ENCODE peak calls at places on chromosome 21, in eight cellular contexts. One of them, this sample, is unnamed.

GRCh38 chr21:29943885-29944284 is 4.1 kb upstream of the GRIK1 start:
- DNase-seq in NCI-H526: no peak
- DNase-seq in GM23248: no peak
- DNase-seq in brain pericyte: no peak
- DNase-seq in NCI-H1694: no peak
- DNase-seq in activated CD4-positive, alpha-beta T cell treated with anti-CD3 and anti-CD28 coated beads, Interleukin-2, amount 50 U/mL, for 24 hours: no peak
- DNase-seq in effector memory CD8-positive, alpha-beta T cell: no peak
- DNase-seq in esophagus squamous epithelium: no peak
- DNase-seq in this sample: no peak

GRCh38 chr21:45882641-45883040 is 98.9 kb upstream of the COL6A1 start:
- DNase-seq in NCI-H1694: no peak
- DNase-seq in brain pericyte: no peak
- DNase-seq in esophagus squamous epithelium: no peak
- DNase-seq in activated CD4-positive, alpha-beta T cell treated with anti-CD3 and anti-CD28 coated beads, Interleukin-2, amount 50 U/mL, for 24 hours: no peak
- DNase-seq in NCI-H526: no peak
- DNase-seq in GM23248: no peak
- DNase-seq in effector memory CD8-positive, alpha-beta T cell: no peak
- DNase-seq in this sample: no peak

GRCh38 chr21:46500224-46500861 is 41.7 kb downstream of the DIP2A start:
- DNase-seq in NCI-H526: no peak
- DNase-seq in effector memory CD8-positive, alpha-beta T cell: no peak
- DNase-seq in activated CD4-positive, alpha-beta T cell treated with anti-CD3 and anti-CD28 coated beads, Interleukin-2, amount 50 U/mL, for 24 hours: no peak
- DNase-seq in brain pericyte: no peak
- DNase-seq in esophagus squamous epithelium: no peak
- DNase-seq in GM23248: peak; percentile 58
- DNase-seq in NCI-H1694: no peak
- DNase-seq in this sample: peak; percentile 9

GRCh38 chr21:37871121-37871862 is 45.0 kb downstream of the KCNJ6 start:
- DNase-seq in activated CD4-positive, alpha-beta T cell treated with anti-CD3 and anti-CD28 coated beads, Interleukin-2, amount 50 U/mL, for 24 hours: no peak
- DNase-seq in brain pericyte: peak; percentile 20
- DNase-seq in GM23248: peak; percentile 91
- DNase-seq in esophagus squamous epithelium: no peak
- DNase-seq in NCI-H1694: no peak
- DNase-seq in effector memory CD8-positive, alpha-beta T cell: no peak
- DNase-seq in NCI-H526: no peak
- DNase-seq in this sample: no peak

GRCh38 chr21:42414928-42415769 is 11.4 kb downstream of the UBASH3A start:
- DNase-seq in esophagus squamous epithelium: no peak
- DNase-seq in effector memory CD8-positive, alpha-beta T cell: peak; percentile 80
- DNase-seq in GM23248: peak; percentile 60
- DNase-seq in NCI-H526: no peak
- DNase-seq in brain pericyte: no peak
- DNase-seq in activated CD4-positive, alpha-beta T cell treated with anti-CD3 and anti-CD28 coated beads, Interleukin-2, amount 50 U/mL, for 24 hours: peak; percentile 78
- DNase-seq in NCI-H1694: no peak
- DNase-seq in this sample: peak; percentile 92

GRCh38 chr21:16751705-16752104 is 761.1 kb upstream of the CXADR start:
- DNase-seq in activated CD4-positive, alpha-beta T cell treated with anti-CD3 and anti-CD28 coated beads, Interleukin-2, amount 50 U/mL, for 24 hours: no peak
- DNase-seq in NCI-H1694: no peak
- DNase-seq in effector memory CD8-positive, alpha-beta T cell: no peak
- DNase-seq in esophagus squamous epithelium: no peak
- DNase-seq in NCI-H526: no peak
- DNase-seq in GM23248: no peak
- DNase-seq in brain pericyte: no peak
- DNase-seq in this sample: no peak

GRCh38 chr21:14384453-14384852 is 1.5 kb upstream of the HSPA13 start:
- DNase-seq in brain pericyte: no peak
- DNase-seq in effector memory CD8-positive, alpha-beta T cell: no peak
- DNase-seq in GM23248: no peak
- DNase-seq in NCI-H526: no peak
- DNase-seq in activated CD4-positive, alpha-beta T cell treated with anti-CD3 and anti-CD28 coated beads, Interleukin-2, amount 50 U/mL, for 24 hours: no peak
- DNase-seq in esophagus squamous epithelium: no peak
- DNase-seq in NCI-H1694: no peak
- DNase-seq in this sample: no peak

GRCh38 chr21:15472108-15472507 is 257.7 kb upstream of the USP25 start:
- DNase-seq in effector memory CD8-positive, alpha-beta T cell: no peak
- DNase-seq in GM23248: no peak
- DNase-seq in brain pericyte: no peak
- DNase-seq in NCI-H526: no peak
- DNase-seq in esophagus squamous epithelium: no peak
- DNase-seq in activated CD4-positive, alpha-beta T cell treated with anti-CD3 and anti-CD28 coated beads, Interleukin-2, amount 50 U/mL, for 24 hours: no peak
- DNase-seq in NCI-H1694: no peak
- DNase-seq in this sample: no peak

GRCh38 chr21:26064506-26064905 is 106.1 kb downstream of the APP start:
- DNase-seq in brain pericyte: no peak
- DNase-seq in GM23248: no peak
- DNase-seq in effector memory CD8-positive, alpha-beta T cell: no peak
- DNase-seq in esophagus squamous epithelium: no peak
- DNase-seq in NCI-H526: no peak
- DNase-seq in activated CD4-positive, alpha-beta T cell treated with anti-CD3 and anti-CD28 coated beads, Interleukin-2, amount 50 U/mL, for 24 hours: no peak
- DNase-seq in NCI-H1694: no peak
- DNase-seq in this sample: no peak

GRCh38 chr21:35933466-35933865 is 126.9 kb downstream of the SETD4 start:
- DNase-seq in NCI-H526: no peak
- DNase-seq in esophagus squamous epithelium: no peak
- DNase-seq in NCI-H1694: no peak
- DNase-seq in brain pericyte: peak; percentile 47
- DNase-seq in effector memory CD8-positive, alpha-beta T cell: no peak
- DNase-seq in GM23248: peak; percentile 94
- DNase-seq in activated CD4-positive, alpha-beta T cell treated with anti-CD3 and anti-CD28 coated beads, Interleukin-2, amount 50 U/mL, for 24 hours: no peak
- DNase-seq in this sample: no peak

GRCh38 chr21:14480601-14481000 is 65.5 kb downstream of the SAMSN1 start:
- DNase-seq in brain pericyte: no peak
- DNase-seq in esophagus squamous epithelium: no peak
- DNase-seq in activated CD4-positive, alpha-beta T cell treated with anti-CD3 and anti-CD28 coated beads, Interleukin-2, amount 50 U/mL, for 24 hours: no peak
- DNase-seq in effector memory CD8-positive, alpha-beta T cell: no peak
- DNase-seq in GM23248: no peak
- DNase-seq in NCI-H1694: no peak
- DNase-seq in NCI-H526: no peak
- DNase-seq in this sample: no peak

GRCh38 chr21:21971384-21971783 is 973.2 kb downstream of the NCAM2 start:
- DNase-seq in effector memory CD8-positive, alpha-beta T cell: no peak
- DNase-seq in activated CD4-positive, alpha-beta T cell treated with anti-CD3 and anti-CD28 coated beads, Interleukin-2, amount 50 U/mL, for 24 hours: no peak
- DNase-seq in brain pericyte: no peak
- DNase-seq in NCI-H526: no peak
- DNase-seq in esophagus squamous epithelium: no peak
- DNase-seq in GM23248: no peak
- DNase-seq in NCI-H1694: no peak
- DNase-seq in this sample: no peak

GRCh38 chr21:35038772-35039145 is 10.3 kb downstream of the RUNX1 start:
- DNase-seq in brain pericyte: no peak
- DNase-seq in GM23248: no peak
- DNase-seq in esophagus squamous epithelium: no peak
- DNase-seq in activated CD4-positive, alpha-beta T cell treated with anti-CD3 and anti-CD28 coated beads, Interleukin-2, amount 50 U/mL, for 24 hours: no peak
- DNase-seq in NCI-H526: no peak
- DNase-seq in NCI-H1694: no peak
- DNase-seq in effector memory CD8-positive, alpha-beta T cell: no peak
- DNase-seq in this sample: no peak

GRCh38 chr21:14952916-14953315 is 111.9 kb downstream of the NRIP1 start:
- DNase-seq in NCI-H526: no peak
- DNase-seq in brain pericyte: no peak
- DNase-seq in GM23248: no peak
- DNase-seq in NCI-H1694: no peak
- DNase-seq in activated CD4-positive, alpha-beta T cell treated with anti-CD3 and anti-CD28 coated beads, Interleukin-2, amount 50 U/mL, for 24 hours: no peak
- DNase-seq in esophagus squamous epithelium: no peak
- DNase-seq in effector memory CD8-positive, alpha-beta T cell: no peak
- DNase-seq in this sample: no peak

GRCh38 chr21:46295177-46295711 is 9.1 kb downstream of the YBEY start:
- DNase-seq in NCI-H1694: no peak
- DNase-seq in activated CD4-positive, alpha-beta T cell treated with anti-CD3 and anti-CD28 coated beads, Interleukin-2, amount 50 U/mL, for 24 hours: no peak
- DNase-seq in effector memory CD8-positive, alpha-beta T cell: no peak
- DNase-seq in esophagus squamous epithelium: no peak
- DNase-seq in GM23248: peak; percentile 30
- DNase-seq in NCI-H526: no peak
- DNase-seq in brain pericyte: no peak
- DNase-seq in this sample: no peak

GRCh38 chr21:25733859-25734653 is 648 bp downstream of the ATP5PF start:
- DNase-seq in activated CD4-positive, alpha-beta T cell treated with anti-CD3 and anti-CD28 coated beads, Interleukin-2, amount 50 U/mL, for 24 hours: no peak
- DNase-seq in NCI-H526: peak; percentile 11
- DNase-seq in effector memory CD8-positive, alpha-beta T cell: peak; percentile 2
- DNase-seq in NCI-H1694: peak; percentile 16
- DNase-seq in brain pericyte: no peak
- DNase-seq in GM23248: peak; percentile 75
- DNase-seq in esophagus squamous epithelium: no peak
- DNase-seq in this sample: peak; percentile 10

GRCh38 chr21:43877936-43878575 is 13.0 kb downstream of the AGPAT3 start:
- DNase-seq in NCI-H1694: no peak
- DNase-seq in activated CD4-positive, alpha-beta T cell treated with anti-CD3 and anti-CD28 coated beads, Interleukin-2, amount 50 U/mL, for 24 hours: no peak
- DNase-seq in NCI-H526: no peak
- DNase-seq in GM23248: no peak
- DNase-seq in effector memory CD8-positive, alpha-beta T cell: no peak
- DNase-seq in esophagus squamous epithelium: no peak
- DNase-seq in brain pericyte: no peak
- DNase-seq in this sample: no peak

GRCh38 chr21:38841472-38841871 is 35.7 kb downstream of the ETS2 start:
- DNase-seq in NCI-H526: no peak
- DNase-seq in brain pericyte: no peak
- DNase-seq in NCI-H1694: no peak
- DNase-seq in GM23248: peak; percentile 6
- DNase-seq in activated CD4-positive, alpha-beta T cell treated with anti-CD3 and anti-CD28 coated beads, Interleukin-2, amount 50 U/mL, for 24 hours: no peak
- DNase-seq in effector memory CD8-positive, alpha-beta T cell: no peak
- DNase-seq in esophagus squamous epithelium: no peak
- DNase-seq in this sample: no peak

GRCh38 chr21:31265293-31265692 is 78.8 kb downstream of the TIAM1 start:
- DNase-seq in NCI-H1694: no peak
- DNase-seq in activated CD4-positive, alpha-beta T cell treated with anti-CD3 and anti-CD28 coated beads, Interleukin-2, amount 50 U/mL, for 24 hours: no peak
- DNase-seq in esophagus squamous epithelium: no peak
- DNase-seq in effector memory CD8-positive, alpha-beta T cell: no peak
- DNase-seq in GM23248: peak; percentile 24
- DNase-seq in brain pericyte: no peak
- DNase-seq in NCI-H526: no peak
- DNase-seq in this sample: no peak

GRCh38 chr21:36005018-36005417 is 55.3 kb downstream of the SETD4 start:
- DNase-seq in esophagus squamous epithelium: no peak
- DNase-seq in NCI-H1694: no peak
- DNase-seq in NCI-H526: no peak
- DNase-seq in brain pericyte: no peak
- DNase-seq in activated CD4-positive, alpha-beta T cell treated with anti-CD3 and anti-CD28 coated beads, Interleukin-2, amount 50 U/mL, for 24 hours: no peak
- DNase-seq in effector memory CD8-positive, alpha-beta T cell: no peak
- DNase-seq in GM23248: peak; percentile 93
- DNase-seq in this sample: no peak

GRCh38 chr21:15514073-15514946 is 215.5 kb upstream of the USP25 start:
- DNase-seq in NCI-H1694: no peak
- DNase-seq in GM23248: no peak
- DNase-seq in esophagus squamous epithelium: no peak
- DNase-seq in activated CD4-positive, alpha-beta T cell treated with anti-CD3 and anti-CD28 coated beads, Interleukin-2, amount 50 U/mL, for 24 hours: no peak
- DNase-seq in brain pericyte: no peak
- DNase-seq in effector memory CD8-positive, alpha-beta T cell: peak; percentile 53
- DNase-seq in NCI-H526: no peak
- DNase-seq in this sample: peak; percentile 80

GRCh38 chr21:45471229-45472052 is 66.5 kb downstream of the COL18A1 start:
- DNase-seq in GM23248: peak; percentile 90
- DNase-seq in NCI-H1694: no peak
- DNase-seq in activated CD4-positive, alpha-beta T cell treated with anti-CD3 and anti-CD28 coated beads, Interleukin-2, amount 50 U/mL, for 24 hours: no peak
- DNase-seq in NCI-H526: no peak
- DNase-seq in esophagus squamous epithelium: no peak
- DNase-seq in brain pericyte: peak; percentile 92
- DNase-seq in effector memory CD8-positive, alpha-beta T cell: no peak
- DNase-seq in this sample: no peak

GRCh38 chr21:25412090-25412489 is 195.2 kb downstream of the MRPL39 start:
- DNase-seq in NCI-H1694: no peak
- DNase-seq in activated CD4-positive, alpha-beta T cell treated with anti-CD3 and anti-CD28 coated beads, Interleukin-2, amount 50 U/mL, for 24 hours: no peak
- DNase-seq in GM23248: no peak
- DNase-seq in esophagus squamous epithelium: no peak
- DNase-seq in NCI-H526: no peak
- DNase-seq in brain pericyte: no peak
- DNase-seq in effector memory CD8-positive, alpha-beta T cell: no peak
- DNase-seq in this sample: no peak

GRCh38 chr21:37828515-37828914 is 87.7 kb downstream of the KCNJ6 start:
- DNase-seq in NCI-H526: no peak
- DNase-seq in effector memory CD8-positive, alpha-beta T cell: no peak
- DNase-seq in NCI-H1694: peak; percentile 63
- DNase-seq in brain pericyte: no peak
- DNase-seq in GM23248: no peak
- DNase-seq in activated CD4-positive, alpha-beta T cell treated with anti-CD3 and anti-CD28 coated beads, Interleukin-2, amount 50 U/mL, for 24 hours: no peak
- DNase-seq in esophagus squamous epithelium: no peak
- DNase-seq in this sample: no peak

GRCh38 chr21:38027901-38028300 is 111.6 kb upstream of the KCNJ6 start:
- DNase-seq in NCI-H526: no peak
- DNase-seq in effector memory CD8-positive, alpha-beta T cell: no peak
- DNase-seq in activated CD4-positive, alpha-beta T cell treated with anti-CD3 and anti-CD28 coated beads, Interleukin-2, amount 50 U/mL, for 24 hours: no peak
- DNase-seq in brain pericyte: no peak
- DNase-seq in NCI-H1694: no peak
- DNase-seq in GM23248: peak; percentile 75
- DNase-seq in esophagus squamous epithelium: no peak
- DNase-seq in this sample: no peak

GRCh38 chr21:16792155-16792554 is 720.7 kb upstream of the CXADR start:
- DNase-seq in NCI-H1694: no peak
- DNase-seq in esophagus squamous epithelium: no peak
- DNase-seq in brain pericyte: no peak
- DNase-seq in GM23248: peak; percentile 48
- DNase-seq in NCI-H526: no peak
- DNase-seq in activated CD4-positive, alpha-beta T cell treated with anti-CD3 and anti-CD28 coated beads, Interleukin-2, amount 50 U/mL, for 24 hours: no peak
- DNase-seq in effector memory CD8-positive, alpha-beta T cell: no peak
- DNase-seq in this sample: no peak

GRCh38 chr21:45543710-45544448 is 1.6 kb upstream of the SLC19A1 start:
- DNase-seq in effector memory CD8-positive, alpha-beta T cell: no peak
- DNase-seq in esophagus squamous epithelium: no peak
- DNase-seq in brain pericyte: no peak
- DNase-seq in activated CD4-positive, alpha-beta T cell treated with anti-CD3 and anti-CD28 coated beads, Interleukin-2, amount 50 U/mL, for 24 hours: no peak
- DNase-seq in NCI-H1694: no peak
- DNase-seq in GM23248: no peak
- DNase-seq in NCI-H526: no peak
- DNase-seq in this sample: no peak

GRCh38 chr21:41923641-41924342 is 30.0 kb downstream of the C2CD2 start:
- DNase-seq in activated CD4-positive, alpha-beta T cell treated with anti-CD3 and anti-CD28 coated beads, Interleukin-2, amount 50 U/mL, for 24 hours: no peak
- DNase-seq in GM23248: peak; percentile 10
- DNase-seq in effector memory CD8-positive, alpha-beta T cell: no peak
- DNase-seq in esophagus squamous epithelium: no peak
- DNase-seq in brain pericyte: peak; percentile 50
- DNase-seq in NCI-H526: no peak
- DNase-seq in NCI-H1694: no peak
- DNase-seq in this sample: no peak

GRCh38 chr21:30340714-30341573 is 3.5 kb upstream of the KRTAP27-1 start:
- DNase-seq in esophagus squamous epithelium: no peak
- DNase-seq in NCI-H1694: peak; percentile 23
- DNase-seq in effector memory CD8-positive, alpha-beta T cell: no peak
- DNase-seq in GM23248: peak; percentile 51
- DNase-seq in activated CD4-positive, alpha-beta T cell treated with anti-CD3 and anti-CD28 coated beads, Interleukin-2, amount 50 U/mL, for 24 hours: no peak
- DNase-seq in brain pericyte: no peak
- DNase-seq in NCI-H526: peak; percentile 1
- DNase-seq in this sample: peak; percentile 2